ENCODE peak calls at places on chromosomes 5 and 9, in five cellular contexts. A, Y, Q, X and Z are unnamed samples. For H3K27me3, the result is how much of the 10 kb centered on the place peaks cover.

GRCh38 chr9:125861405-125862063 is 114.4 kb downstream of the PBX3 start:
- DNase-seq in Y (no peak), Q (no peak), X (no peak), A (no peak), Z (no peak)

GRCh38 chr9:4148215-4148561 is 151.7 kb downstream of the GLIS3 start:
- DNase-seq in Q (no peak), X (no peak), Y (no peak), A (no peak), Z (no peak)

GRCh38 chr9:108911820-108912219 is 22.1 kb downstream of the ELP1 start:
- DNase-seq in X (no peak), A (no peak), Q (peak), Y (no peak), Z (no peak)

GRCh38 chr5:171615201-171616001 is 170.2 kb upstream of the SMIM23 start:
- DNase-seq in Q (no peak), A (no peak), X (no peak), Y (peak), Z (no peak)

GRCh38 chr5:95631991-95632675 is 12.2 kb downstream of the GPR150 start:
- DNase-seq in A (no peak), Q (peak), X (no peak), Y (peak), Z (peak)

GRCh38 chr5:14659821-14660607 is 4.5 kb upstream of the OTULIN start:
- DNase-seq in A (no peak), Y (no peak), X (no peak), Q (no peak), Z (no peak)

GRCh38 chr9:17191095-17191494 is 56.3 kb downstream of the CNTLN start:
- DNase-seq in X (no peak), A (no peak), Q (no peak), Y (no peak), Z (no peak)

GRCh38 chr9:128081052-128081451 is 13.0 kb downstream of the SLC25A25 start:
- DNase-seq in X (no peak), A (no peak), Y (no peak), Q (no peak), Z (no peak)

GRCh38 chr5:157271740-157272271 is 5.9 kb downstream of the CYFIP2 start:
- DNase-seq in Q (no peak), Y (peak), A (no peak), X (peak), Z (peak)

GRCh38 chr5:119217183-119217582 is 138.6 kb upstream of the TNFAIP8 start:
- DNase-seq in Y (no peak), X (no peak), Q (no peak), A (no peak), Z (no peak)

GRCh38 chr5:162565-163337 is 28.5 kb upstream of the LRRC14B start:
- DNase-seq in X (peak), Y (no peak), Q (no peak), A (peak), Z (no peak)

GRCh38 chr5:43019615-43020293 is 20.4 kb downstream of the ANXA2R start:
- DNase-seq in A (no peak), Q (peak), X (peak), Y (peak), Z (peak)

GRCh38 chr5:43024217-43024616 is 15.9 kb downstream of the ANXA2R start:
- DNase-seq in A (no peak), Y (no peak), Q (no peak), X (no peak), Z (no peak)

GRCh38 chr5:43019293-43019614 is 20.9 kb downstream of the ANXA2R start:
- DNase-seq in Q (no peak), A (no peak), Y (no peak), X (no peak), Z (no peak)

GRCh38 chr5:43017438-43017820 is 22.7 kb downstream of the ANXA2R start:
- DNase-seq in A (no peak), Q (peak), Y (peak), X (peak), Z (no peak)

GRCh38 chr5:43020294-43020711 is 19.8 kb downstream of the ANXA2R start:
- DNase-seq in Y (no peak), Q (peak), A (no peak), X (peak), Z (no peak)
- H3K27me3 ChIP-seq in Y (under half), Q (under half), A (under half), X (under half), Z (under half)

GRCh38 chr5:1666221-1666620 is 133.4 kb downstream of the MRPL36 start:
- DNase-seq in Q (no peak), Y (no peak), X (no peak), A (peak), Z (no peak)
- H3K27me3 ChIP-seq in Q (under half), Y (under half), X (half or more), A (under half), Z (under half)

GRCh38 chr5:6818594-6819512 is 105.6 kb downstream of the TENT4A start:
- DNase-seq in Q (no peak), Y (no peak), A (no peak), X (no peak), Z (no peak)

GRCh38 chr5:6819521-6819920 is 106.3 kb downstream of the TENT4A start:
- DNase-seq in Y (no peak), A (no peak), Q (no peak), X (no peak), Z (no peak)

GRCh38 chr5:6822068-6822467 is 108.8 kb downstream of the TENT4A start:
- DNase-seq in A (no peak), X (no peak), Y (no peak), Q (no peak), Z (no peak)

GRCh38 chr5:6822556-6823343 is 109.5 kb downstream of the TENT4A start:
- DNase-seq in A (no peak), Y (no peak), Q (no peak), X (no peak), Z (no peak)

DNA sequence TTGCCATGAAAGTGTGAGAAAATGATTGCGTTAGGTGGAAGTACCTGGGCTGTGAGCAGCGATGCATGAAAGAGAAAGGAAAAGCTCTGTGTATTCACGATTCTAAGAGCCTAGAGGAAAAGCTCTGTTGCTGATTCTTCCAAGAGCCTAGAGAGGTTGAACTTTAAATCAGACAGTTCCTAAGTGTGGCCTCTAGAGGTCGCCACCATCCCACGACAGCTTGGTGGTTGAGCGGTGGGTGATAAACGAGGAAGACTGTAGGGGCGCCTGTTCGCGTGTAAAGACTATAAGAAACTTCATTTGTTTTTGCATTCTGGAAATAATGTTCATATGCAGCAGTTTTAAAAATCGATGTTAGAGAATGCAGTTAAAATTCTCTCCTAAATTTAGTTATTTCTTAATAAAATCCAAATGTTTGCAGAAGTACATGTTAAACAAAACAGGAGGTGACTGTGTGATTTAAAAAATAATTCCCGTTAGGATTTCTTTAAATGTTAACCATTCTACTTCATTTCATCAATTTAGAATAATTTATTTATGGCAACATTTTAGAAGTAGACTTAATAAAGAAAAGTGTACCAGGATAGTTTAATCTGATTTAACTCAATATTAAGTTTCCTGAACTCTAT is 107.7 kb downstream of the TENT4A start:
- DNase-seq in A (no peak), Y (peak), X (no peak), Q (peak), Z (no peak)
- H3K27me3 ChIP-seq in A (under half), Y (under half), X (under half), Q (under half), Z (under half)

DNA sequence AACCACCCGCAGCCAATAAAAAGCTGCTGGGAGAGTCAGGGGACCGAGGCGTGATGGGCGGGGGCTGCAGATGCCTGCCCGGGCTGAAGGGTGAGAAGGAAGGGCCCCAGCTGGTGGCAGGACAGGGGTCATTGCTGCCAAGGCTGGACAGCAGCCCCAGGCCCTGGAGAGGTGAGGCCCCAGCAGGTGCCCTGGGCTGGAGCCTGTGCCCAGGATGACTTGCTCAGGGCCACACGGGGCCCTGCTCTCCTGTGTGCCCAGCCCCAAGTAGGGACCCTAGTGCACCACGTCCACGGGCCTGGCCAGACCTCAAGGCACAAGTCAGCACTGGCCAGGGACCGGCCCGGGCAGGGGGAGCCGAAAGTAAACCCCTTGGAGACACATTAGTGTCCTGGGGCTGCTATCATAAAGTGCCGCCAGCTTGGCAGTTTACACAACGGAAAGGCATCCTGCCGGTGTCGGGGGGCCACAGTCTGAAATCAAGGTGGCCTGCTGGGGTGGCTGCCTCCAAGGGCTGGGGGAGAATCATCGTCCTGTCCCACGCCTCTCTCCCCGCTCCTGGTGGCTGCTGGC is 22.0 kb downstream of the LHX3 start:
- DNase-seq in X (no peak), A (no peak), Q (no peak), Y (no peak), Z (no peak)
- H3K27me3 ChIP-seq in X (half or more), A (under half), Q (under half), Y (under half), Z (under half)

GRCh38 chr5:109853362-109853761 is 163.6 kb downstream of the MAN2A1 start:
- DNase-seq in Y (peak), Q (no peak), X (no peak), A (no peak), Z (no peak)
- H3K27me3 ChIP-seq in Y (under half), Q (under half), X (under half), A (under half), Z (under half)